ENCODE peak calls at places on chromosomes 4 and X, in nine cellular contexts. One of them, this sample, is unnamed.

GRCh38 chr4:40280586-40280985 is 54.5 kb upstream of the CHRNA9 start:
- DNase-seq in nephron progenitor cell: no peak
- DNase-seq in K562: no peak
- DNase-seq in activated B cell treated with CpG ODN at 0.5 μM for 24 hours: no peak
- DNase-seq in NCI-H2029 treated with DMSO at 0.1 percent for 48 hours: no peak
- DNase-seq in caudate nucleus: no peak
- DNase-seq in activated CD4-positive, alpha-beta T cell treated with anti-CD3 and anti-CD28 coated beads for 36 hours: peak
- DNase-seq in NCI-H510A treated with DMSO at 0.1 percent for 48 hours: no peak
- DNase-seq in GM20000: no peak
- DNase-seq in this sample: no peak

GRCh38 chrX:49042581-49043219 is 457 bp downstream of the TFE3 start:
- DNase-seq in nephron progenitor cell: no peak
- DNase-seq in activated B cell treated with CpG ODN at 0.5 μM for 24 hours: no peak
- DNase-seq in GM20000: no peak
- DNase-seq in K562: peak
- DNase-seq in NCI-H2029 treated with DMSO at 0.1 percent for 48 hours: no peak
- DNase-seq in activated CD4-positive, alpha-beta T cell treated with anti-CD3 and anti-CD28 coated beads for 36 hours: no peak
- DNase-seq in NCI-H510A treated with DMSO at 0.1 percent for 48 hours: no peak
- DNase-seq in caudate nucleus: no peak
- DNase-seq in this sample: peak

GRCh38 chr4:105155426-105155825 is 8.8 kb downstream of the TET2 start:
- DNase-seq in nephron progenitor cell: no peak
- DNase-seq in activated CD4-positive, alpha-beta T cell treated with anti-CD3 and anti-CD28 coated beads for 36 hours: no peak
- DNase-seq in caudate nucleus: no peak
- DNase-seq in NCI-H2029 treated with DMSO at 0.1 percent for 48 hours: no peak
- DNase-seq in NCI-H510A treated with DMSO at 0.1 percent for 48 hours: no peak
- DNase-seq in activated B cell treated with CpG ODN at 0.5 μM for 24 hours: no peak
- DNase-seq in GM20000: no peak
- DNase-seq in K562: no peak
- DNase-seq in this sample: no peak

GRCh38 chrX:41730101-41730500 is 6.1 kb downstream of the GPR82 start:
- DNase-seq in activated CD4-positive, alpha-beta T cell treated with anti-CD3 and anti-CD28 coated beads for 36 hours: no peak
- DNase-seq in caudate nucleus: no peak
- DNase-seq in NCI-H510A treated with DMSO at 0.1 percent for 48 hours: no peak
- DNase-seq in NCI-H2029 treated with DMSO at 0.1 percent for 48 hours: no peak
- DNase-seq in activated B cell treated with CpG ODN at 0.5 μM for 24 hours: no peak
- DNase-seq in GM20000: no peak
- DNase-seq in K562: no peak
- DNase-seq in nephron progenitor cell: no peak
- DNase-seq in this sample: no peak

GRCh38 chrX:115460565-115460888 is 100.4 kb upstream of the PLS3 start:
- DNase-seq in NCI-H510A treated with DMSO at 0.1 percent for 48 hours: no peak
- DNase-seq in K562: no peak
- DNase-seq in activated CD4-positive, alpha-beta T cell treated with anti-CD3 and anti-CD28 coated beads for 36 hours: no peak
- DNase-seq in NCI-H2029 treated with DMSO at 0.1 percent for 48 hours: no peak
- DNase-seq in nephron progenitor cell: no peak
- DNase-seq in GM20000: no peak
- DNase-seq in activated B cell treated with CpG ODN at 0.5 μM for 24 hours: no peak
- DNase-seq in caudate nucleus: no peak
- DNase-seq in this sample: no peak

GRCh38 chr4:147933779-147934178 is 201.9 kb downstream of the ARHGAP10 start:
- DNase-seq in activated B cell treated with CpG ODN at 0.5 μM for 24 hours: no peak
- DNase-seq in caudate nucleus: no peak
- DNase-seq in K562: no peak
- DNase-seq in activated CD4-positive, alpha-beta T cell treated with anti-CD3 and anti-CD28 coated beads for 36 hours: no peak
- DNase-seq in NCI-H2029 treated with DMSO at 0.1 percent for 48 hours: no peak
- DNase-seq in nephron progenitor cell: no peak
- DNase-seq in GM20000: no peak
- DNase-seq in NCI-H510A treated with DMSO at 0.1 percent for 48 hours: no peak
- DNase-seq in this sample: no peak

GRCh38 chr4:109947457-109947856 is 34.8 kb downstream of the EGF start:
- DNase-seq in K562: no peak
- DNase-seq in NCI-H2029 treated with DMSO at 0.1 percent for 48 hours: no peak
- DNase-seq in nephron progenitor cell: no peak
- DNase-seq in NCI-H510A treated with DMSO at 0.1 percent for 48 hours: no peak
- DNase-seq in activated B cell treated with CpG ODN at 0.5 μM for 24 hours: no peak
- DNase-seq in GM20000: no peak
- DNase-seq in activated CD4-positive, alpha-beta T cell treated with anti-CD3 and anti-CD28 coated beads for 36 hours: no peak
- DNase-seq in caudate nucleus: no peak
- DNase-seq in this sample: no peak

GRCh38 chr4:42015438-42015837 is 25.1 kb downstream of the SLC30A9 start:
- DNase-seq in NCI-H2029 treated with DMSO at 0.1 percent for 48 hours: no peak
- DNase-seq in activated CD4-positive, alpha-beta T cell treated with anti-CD3 and anti-CD28 coated beads for 36 hours: no peak
- DNase-seq in K562: no peak
- DNase-seq in caudate nucleus: no peak
- DNase-seq in GM20000: no peak
- DNase-seq in activated B cell treated with CpG ODN at 0.5 μM for 24 hours: no peak
- DNase-seq in NCI-H510A treated with DMSO at 0.1 percent for 48 hours: no peak
- DNase-seq in nephron progenitor cell: no peak
- DNase-seq in this sample: no peak

GRCh38 chrX:31435592-31435991 is 363.8 kb upstream of the FTHL17 start:
- DNase-seq in caudate nucleus: peak
- DNase-seq in K562: no peak
- DNase-seq in NCI-H2029 treated with DMSO at 0.1 percent for 48 hours: no peak
- DNase-seq in nephron progenitor cell: peak
- DNase-seq in activated B cell treated with CpG ODN at 0.5 μM for 24 hours: no peak
- DNase-seq in GM20000: no peak
- DNase-seq in NCI-H510A treated with DMSO at 0.1 percent for 48 hours: no peak
- DNase-seq in activated CD4-positive, alpha-beta T cell treated with anti-CD3 and anti-CD28 coated beads for 36 hours: no peak
- DNase-seq in this sample: peak

GRCh38 chr4:821631-822030 is 4.3 kb downstream of the CPLX1 start:
- DNase-seq in activated CD4-positive, alpha-beta T cell treated with anti-CD3 and anti-CD28 coated beads for 36 hours: no peak
- DNase-seq in GM20000: no peak
- DNase-seq in activated B cell treated with CpG ODN at 0.5 μM for 24 hours: no peak
- DNase-seq in nephron progenitor cell: no peak
- DNase-seq in caudate nucleus: no peak
- DNase-seq in NCI-H2029 treated with DMSO at 0.1 percent for 48 hours: no peak
- DNase-seq in NCI-H510A treated with DMSO at 0.1 percent for 48 hours: no peak
- DNase-seq in K562: no peak
- DNase-seq in this sample: no peak

GRCh38 chr4:40473578-40474388 is 138.7 kb downstream of the CHRNA9 start:
- DNase-seq in caudate nucleus: no peak
- DNase-seq in activated B cell treated with CpG ODN at 0.5 μM for 24 hours: no peak
- DNase-seq in NCI-H510A treated with DMSO at 0.1 percent for 48 hours: no peak
- DNase-seq in NCI-H2029 treated with DMSO at 0.1 percent for 48 hours: no peak
- DNase-seq in K562: no peak
- DNase-seq in GM20000: no peak
- DNase-seq in activated CD4-positive, alpha-beta T cell treated with anti-CD3 and anti-CD28 coated beads for 36 hours: no peak
- DNase-seq in nephron progenitor cell: peak
- DNase-seq in this sample: no peak

GRCh38 chr4:142781114-142781513 is 65.0 kb downstream of the INPP4B start:
- DNase-seq in K562: no peak
- DNase-seq in GM20000: no peak
- DNase-seq in nephron progenitor cell: no peak
- DNase-seq in NCI-H510A treated with DMSO at 0.1 percent for 48 hours: no peak
- DNase-seq in activated CD4-positive, alpha-beta T cell treated with anti-CD3 and anti-CD28 coated beads for 36 hours: no peak
- DNase-seq in NCI-H2029 treated with DMSO at 0.1 percent for 48 hours: no peak
- DNase-seq in activated B cell treated with CpG ODN at 0.5 μM for 24 hours: no peak
- DNase-seq in caudate nucleus: no peak
- DNase-seq in this sample: no peak

GRCh38 chrX:9611436-9612145 is 146.7 kb downstream of the TBL1X start:
- DNase-seq in activated CD4-positive, alpha-beta T cell treated with anti-CD3 and anti-CD28 coated beads for 36 hours: no peak
- DNase-seq in GM20000: peak
- DNase-seq in nephron progenitor cell: no peak
- DNase-seq in activated B cell treated with CpG ODN at 0.5 μM for 24 hours: no peak
- DNase-seq in K562: no peak
- DNase-seq in caudate nucleus: no peak
- DNase-seq in NCI-H2029 treated with DMSO at 0.1 percent for 48 hours: no peak
- DNase-seq in NCI-H510A treated with DMSO at 0.1 percent for 48 hours: no peak
- DNase-seq in this sample: no peak

GRCh38 chr4:42329421-42329820 is 67.9 kb upstream of the SHISA3 start:
- DNase-seq in activated B cell treated with CpG ODN at 0.5 μM for 24 hours: no peak
- DNase-seq in caudate nucleus: no peak
- DNase-seq in nephron progenitor cell: no peak
- DNase-seq in activated CD4-positive, alpha-beta T cell treated with anti-CD3 and anti-CD28 coated beads for 36 hours: no peak
- DNase-seq in NCI-H510A treated with DMSO at 0.1 percent for 48 hours: no peak
- DNase-seq in K562: no peak
- DNase-seq in GM20000: no peak
- DNase-seq in NCI-H2029 treated with DMSO at 0.1 percent for 48 hours: no peak
- DNase-seq in this sample: no peak

GRCh38 chr4:11428161-11428700 is 463 bp downstream of the HS3ST1 start:
- DNase-seq in NCI-H510A treated with DMSO at 0.1 percent for 48 hours: no peak
- DNase-seq in GM20000: no peak
- DNase-seq in nephron progenitor cell: peak
- DNase-seq in activated CD4-positive, alpha-beta T cell treated with anti-CD3 and anti-CD28 coated beads for 36 hours: no peak
- DNase-seq in NCI-H2029 treated with DMSO at 0.1 percent for 48 hours: no peak
- DNase-seq in activated B cell treated with CpG ODN at 0.5 μM for 24 hours: no peak
- DNase-seq in caudate nucleus: no peak
- DNase-seq in K562: no peak
- DNase-seq in this sample: no peak

GRCh38 chr4:175560628-175561027 is 251.4 kb downstream of the GPM6A start:
- DNase-seq in NCI-H2029 treated with DMSO at 0.1 percent for 48 hours: peak
- DNase-seq in nephron progenitor cell: no peak
- DNase-seq in activated B cell treated with CpG ODN at 0.5 μM for 24 hours: no peak
- DNase-seq in K562: no peak
- DNase-seq in caudate nucleus: no peak
- DNase-seq in NCI-H510A treated with DMSO at 0.1 percent for 48 hours: peak
- DNase-seq in GM20000: no peak
- DNase-seq in activated CD4-positive, alpha-beta T cell treated with anti-CD3 and anti-CD28 coated beads for 36 hours: no peak
- DNase-seq in this sample: peak

GRCh38 chr4:74374561-74375327 is 9.8 kb downstream of the EREG start:
- DNase-seq in NCI-H2029 treated with DMSO at 0.1 percent for 48 hours: no peak
- DNase-seq in caudate nucleus: no peak
- DNase-seq in GM20000: no peak
- DNase-seq in NCI-H510A treated with DMSO at 0.1 percent for 48 hours: no peak
- DNase-seq in K562: no peak
- DNase-seq in nephron progenitor cell: no peak
- DNase-seq in activated CD4-positive, alpha-beta T cell treated with anti-CD3 and anti-CD28 coated beads for 36 hours: peak
- DNase-seq in activated B cell treated with CpG ODN at 0.5 μM for 24 hours: no peak
- DNase-seq in this sample: no peak

GRCh38 chr4:153467897-153468262 is 1.7 kb downstream of the TMEM131L start:
- DNase-seq in NCI-H510A treated with DMSO at 0.1 percent for 48 hours: no peak
- DNase-seq in activated B cell treated with CpG ODN at 0.5 μM for 24 hours: no peak
- DNase-seq in K562: no peak
- DNase-seq in activated CD4-positive, alpha-beta T cell treated with anti-CD3 and anti-CD28 coated beads for 36 hours: no peak
- DNase-seq in NCI-H2029 treated with DMSO at 0.1 percent for 48 hours: no peak
- DNase-seq in caudate nucleus: no peak
- DNase-seq in GM20000: no peak
- DNase-seq in nephron progenitor cell: no peak
- DNase-seq in this sample: no peak

GRCh38 chrX:48530736-48531135 is 8.8 kb upstream of the TBC1D25 start:
- DNase-seq in NCI-H2029 treated with DMSO at 0.1 percent for 48 hours: no peak
- DNase-seq in nephron progenitor cell: no peak
- DNase-seq in activated B cell treated with CpG ODN at 0.5 μM for 24 hours: no peak
- DNase-seq in GM20000: no peak
- DNase-seq in caudate nucleus: no peak
- DNase-seq in K562: no peak
- DNase-seq in activated CD4-positive, alpha-beta T cell treated with anti-CD3 and anti-CD28 coated beads for 36 hours: no peak
- DNase-seq in NCI-H510A treated with DMSO at 0.1 percent for 48 hours: no peak
- DNase-seq in this sample: no peak

GRCh38 chr4:170167678-170168077 is 77.9 kb upstream of the AADAT start:
- DNase-seq in NCI-H510A treated with DMSO at 0.1 percent for 48 hours: no peak
- DNase-seq in activated CD4-positive, alpha-beta T cell treated with anti-CD3 and anti-CD28 coated beads for 36 hours: no peak
- DNase-seq in GM20000: no peak
- DNase-seq in NCI-H2029 treated with DMSO at 0.1 percent for 48 hours: no peak
- DNase-seq in K562: no peak
- DNase-seq in nephron progenitor cell: no peak
- DNase-seq in activated B cell treated with CpG ODN at 0.5 μM for 24 hours: no peak
- DNase-seq in caudate nucleus: no peak
- DNase-seq in this sample: no peak

GRCh38 chr4:59535541-59535940 is 1664.6 kb upstream of the ADGRL3 start:
- DNase-seq in activated CD4-positive, alpha-beta T cell treated with anti-CD3 and anti-CD28 coated beads for 36 hours: no peak
- DNase-seq in GM20000: no peak
- DNase-seq in activated B cell treated with CpG ODN at 0.5 μM for 24 hours: no peak
- DNase-seq in caudate nucleus: no peak
- DNase-seq in NCI-H510A treated with DMSO at 0.1 percent for 48 hours: no peak
- DNase-seq in nephron progenitor cell: no peak
- DNase-seq in NCI-H2029 treated with DMSO at 0.1 percent for 48 hours: no peak
- DNase-seq in K562: no peak
- DNase-seq in this sample: no peak

This sample was measured in HEK293T.